ENCODE peak calls at places on chromosomes 11 and 22, in four cellular contexts. O, P, M and Y are unnamed samples.
A peak's percentile ranks its signal among the peaks of the same experiment; 100 is the strongest.

GRCh38 chr11:102229510-102230119 is 87.7 kb upstream of the BIRC3 start:
- DNase-seq in O (no peak), P (no peak), M (no peak), Y (no peak)

GRCh38 chr22:28424427-28425080 is 255.1 kb downstream of the TTC28 start:
- DNase-seq in O (peak; percentile 42), P (no peak), M (no peak), Y (no peak)

GRCh38 chr11:34654491-34655334 is 33.8 kb downstream of the EHF start:
- DNase-seq in O (peak; percentile 75), P (no peak), M (no peak), Y (no peak)

GRCh38 chr11:119722281-119722794 is 6.7 kb downstream of the NECTIN1 start:
- DNase-seq in O (no peak), P (no peak), M (no peak), Y (no peak)

GRCh38 chr11:126945319-126945718 is 55.3 kb downstream of the KIRREL3 start:
- DNase-seq in O (no peak), P (no peak), M (no peak), Y (no peak)

GRCh38 chr11:108307751-108308150 is 84.9 kb downstream of the ATM start:
- DNase-seq in O (no peak), P (no peak), M (no peak), Y (no peak)

GRCh38 chr11:85783758-85784157 is 27.2 kb downstream of the SYTL2 start:
- DNase-seq in O (no peak), P (no peak), M (no peak), Y (no peak)

GRCh38 chr11:120398184-120398583 is 62.0 kb downstream of the ARHGEF12 start:
- DNase-seq in O (peak; percentile 50), P (no peak), M (no peak), Y (no peak)

GRCh38 chr11:118114266-118114665 is 27.5 kb upstream of the SMIM35 start:
- DNase-seq in O (no peak), P (no peak), M (no peak), Y (no peak)

GRCh38 chr11:61071208-61071681 is 31.0 kb upstream of the CD5 start:
- DNase-seq in O (no peak), P (peak; percentile 40), M (no peak), Y (no peak)

GRCh38 chr22:50112151-50113118 is 22.6 kb downstream of the MOV10L1 start:
- DNase-seq in O (peak; percentile 53), P (no peak), M (peak; percentile 37), Y (no peak)

GRCh38 chr11:128207861-128208321 is 379.5 kb downstream of the ETS1 start:
- DNase-seq in O (peak; percentile 85), P (no peak), M (peak; percentile 30), Y (no peak)

GRCh38 chr11:60781286-60782044 is 3.7 kb upstream of the MS4A10 start:
- DNase-seq in O (no peak), P (no peak), M (no peak), Y (no peak)

GRCh38 chr22:29332886-29333496 is 17.5 kb upstream of the RASL10A start:
- DNase-seq in O (no peak), P (no peak), M (no peak), Y (no peak)

GRCh38 chr11:77728203-77728786 is 90.7 kb upstream of the CLNS1A start:
- DNase-seq in O (no peak), P (no peak), M (no peak), Y (no peak)

GRCh38 chr22:30751529-30751928 is 56.9 kb downstream of the OSBP2 start:
- DNase-seq in O (no peak), P (no peak), M (no peak), Y (no peak)

GRCh38 chr22:40966683-40967082 is 15.5 kb downstream of the RBX1 start:
- DNase-seq in O (no peak), P (no peak), M (no peak), Y (no peak)

GRCh38 chr11:93733474-93733873 is 7.8 kb downstream of the TAF1D start:
- DNase-seq in O (no peak), P (no peak), M (no peak), Y (no peak)

GRCh38 chr11:44014968-44015623 is 32.7 kb upstream of the ACCSL start:
- DNase-seq in O (peak; percentile 92), P (no peak), M (no peak), Y (no peak)

GRCh38 chr11:75303544-75304224 is 47.8 kb downstream of the ARRB1 start:
- DNase-seq in O (no peak), P (no peak), M (no peak), Y (no peak)